ENCODE peak calls at places on chromosomes 5 and 9, in five cellular contexts. D, G, U, T and B are unnamed samples.

GRCh38 chr5:116864157-116864837 is 289.7 kb upstream of the SEMA6A start:
- DNase-seq in D (peak; percentile 64), G (peak; percentile 1), U (peak; percentile 8), T (no peak), B (no peak)

GRCh38 chr9:137639303-137640051 is 20.7 kb downstream of the EHMT1 start:
- DNase-seq in D (no peak), G (no peak), U (no peak), T (peak; percentile 42), B (peak; percentile 44)

GRCh38 chr9:87198716-87199115 is 251.4 kb upstream of the GAS1 start:
- DNase-seq in D (no peak), G (peak; percentile 45), U (peak; percentile 51), T (no peak), B (no peak)

GRCh38 chr9:135501261-135502167 is 1.0 kb downstream of the MRPS2 start:
- DNase-seq in D (no peak), G (no peak), U (peak; percentile 50), T (no peak), B (no peak)

GRCh38 chr9:95058795-95059386 is 258.6 kb downstream of the FANCC start:
- DNase-seq in D (no peak), G (peak; percentile 58), U (peak; percentile 23), T (peak; percentile 67), B (no peak)

GRCh38 chr5:167759411-167759821 is 532.0 kb upstream of the WWC1 start:
- DNase-seq in D (no peak), G (peak; percentile 92), U (peak; percentile 62), T (no peak), B (no peak)

GRCh38 chr5:93107828-93108520 is 473.0 kb downstream of the NR2F1-AS1 start:
- DNase-seq in D (no peak), G (no peak), U (no peak), T (peak; percentile 29), B (no peak)

GRCh38 chr5:157915638-157916037 is 56.7 kb upstream of the CLINT1 start:
- DNase-seq in D (no peak), G (peak; percentile 55), U (peak; percentile 6), T (peak; percentile 37), B (no peak)

GRCh38 chr9:17942498-17942897 is 363.6 kb downstream of the SH3GL2 start:
- DNase-seq in D (no peak), G (no peak), U (no peak), T (no peak), B (no peak)

GRCh38 chr9:18820566-18821095 is 212.4 kb downstream of the SAXO1 start:
- DNase-seq in D (no peak), G (no peak), U (no peak), T (peak; percentile 12), B (no peak)

GRCh38 chr5:67305913-67306710 is 109.5 kb upstream of the CD180 start:
- DNase-seq in D (no peak), G (peak; percentile 36), U (peak; percentile 34), T (no peak), B (peak; percentile 49)

GRCh38 chr9:121566401-121567141 is 66.9 kb upstream of the GGTA1 start:
- DNase-seq in D (no peak), G (peak; percentile 73), U (peak; percentile 72), T (peak; percentile 35), B (no peak)

GRCh38 chr5:58496488-58496887 is 5.3 kb downstream of the GAPT start:
- DNase-seq in D (peak; percentile 47), G (no peak), U (no peak), T (no peak), B (no peak)
- TF ChIP-seq CTCF in D (peak; percentile 65), G (peak; percentile 17), U (peak; percentile 23), T (peak; percentile 16), B (peak; percentile 30)

GRCh38 chr5:2742921-2743679 is 8.4 kb downstream of the IRX2 start:
- DNase-seq in D (peak; percentile 73), G (no peak), U (peak; percentile 18), T (no peak), B (no peak)
- H3K4me3 ChIP-seq in D (no peak overlapping the region), G (no peak overlapping the region), U (no peak overlapping the region), T (no peak overlapping the region), B (no peak overlapping the region)

GRCh38 chr9:114953917-114954316 is 23.5 kb upstream of the TNFSF8 start:
- DNase-seq in D (no peak), G (peak; percentile 79), U (peak; percentile 63), T (peak; percentile 95), B (no peak)

GRCh38 chr9:114958021-114958846 is 27.8 kb upstream of the TNFSF8 start:
- DNase-seq in D (no peak), G (no peak), U (no peak), T (peak; percentile 26), B (peak; percentile 48)

GRCh38 chr9:114960276-114960675 is 29.9 kb upstream of the TNFSF8 start:
- DNase-seq in D (no peak), G (no peak), U (no peak), T (no peak), B (no peak)

GRCh38 chr9:114954986-114955623 is 24.7 kb upstream of the TNFSF8 start:
- DNase-seq in D (no peak), G (no peak), U (no peak), T (no peak), B (no peak)

DNA sequence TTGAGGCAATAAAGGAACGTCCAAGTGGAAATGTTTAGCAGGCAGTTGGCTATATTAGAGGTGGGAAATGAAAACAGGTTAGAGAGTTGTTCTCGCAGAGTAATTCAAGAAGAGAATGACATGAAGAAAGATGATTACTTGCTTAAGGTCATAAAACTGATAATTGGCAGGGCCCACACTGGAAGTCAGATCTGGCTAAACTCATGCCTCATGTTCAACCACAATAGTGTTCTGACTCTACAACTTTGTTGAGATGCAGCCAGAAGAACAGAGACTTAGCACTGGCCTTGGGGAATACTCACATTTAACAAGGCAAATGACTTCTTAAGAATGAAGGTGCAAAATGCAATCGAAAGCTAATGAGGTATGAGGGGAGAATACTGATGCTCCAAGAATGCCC is 27.2 kb upstream of the TNFSF8 start:
- DNase-seq in D (no peak), G (no peak), U (no peak), T (no peak), B (peak; percentile 9)
- TF ChIP-seq CTCF in D (no peak), G (no peak), U (no peak), T (no peak), B (no peak)

GRCh38 chr9:111067472-111067871 is 29.2 kb upstream of the LPAR1 start:
- DNase-seq in D (no peak), G (no peak), U (no peak), T (no peak), B (no peak)
- H3K4me3 ChIP-seq in D (no peak overlapping the region), G (no peak overlapping the region), U (no peak overlapping the region), T (no peak overlapping the region), B (no peak overlapping the region)

DNA sequence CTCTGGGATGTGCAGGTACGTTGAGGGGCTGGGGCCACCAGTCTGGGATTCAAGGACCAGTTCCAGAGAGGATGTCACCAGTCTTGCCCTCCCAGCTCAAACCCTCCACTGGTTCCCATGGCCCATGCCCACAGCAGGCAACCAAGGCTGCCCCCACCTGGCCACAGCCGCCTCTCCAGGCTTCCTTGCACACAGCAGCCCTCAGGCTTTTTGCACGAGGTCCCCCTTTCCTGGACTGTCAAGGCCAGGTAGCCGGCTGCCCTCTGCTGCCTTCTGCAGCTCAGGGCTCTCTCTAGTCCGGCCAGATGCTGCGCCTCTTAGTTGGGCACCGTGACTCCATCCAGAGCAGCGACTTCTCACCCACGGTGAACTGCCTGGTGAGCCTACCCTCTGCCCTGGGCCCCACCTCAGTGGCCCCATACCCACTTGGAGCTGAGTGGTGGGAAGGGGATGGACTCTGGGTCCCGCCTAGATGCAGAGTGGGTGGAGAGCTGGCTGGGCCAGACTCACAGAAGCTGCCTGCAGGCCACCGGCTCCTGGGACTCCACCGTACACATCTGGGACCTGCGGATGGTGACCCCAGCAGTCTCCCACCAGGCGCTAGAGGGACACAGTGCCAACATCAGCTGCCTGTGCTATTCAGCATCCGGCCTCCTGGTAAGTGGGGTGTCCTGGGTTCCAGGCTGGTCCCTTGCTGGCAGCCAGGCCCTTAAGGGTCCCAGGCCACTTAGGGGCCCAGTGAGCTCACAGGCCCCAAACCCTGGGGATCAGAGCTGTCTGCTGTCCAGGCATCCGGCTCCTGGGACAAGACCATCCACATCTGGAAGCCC is 2.9 kb downstream of the WDR38 start:
- DNase-seq in D (peak; percentile 84), G (no peak), U (no peak), T (no peak), B (peak; percentile 54)
- TF ChIP-seq CTCF in D (peak; percentile 76), G (no peak), U (peak; percentile 59), T (peak; percentile 35), B (peak; percentile 27)

GRCh38 chr9:133507246-133507965 is 17.4 kb downstream of the MYMK start:
- DNase-seq in D (no peak), G (no peak), U (no peak), T (no peak), B (no peak)

GRCh38 chr9:133510926-133511505 is 13.7 kb downstream of the MYMK start:
- DNase-seq in D (no peak), G (no peak), U (no peak), T (no peak), B (no peak)

GRCh38 chr9:133508046-133508445 is 16.7 kb downstream of the MYMK start:
- DNase-seq in D (no peak), G (no peak), U (no peak), T (no peak), B (no peak)

GRCh38 chr9:133511607-133512006 is 13.2 kb downstream of the MYMK start:
- DNase-seq in D (no peak), G (no peak), U (no peak), T (no peak), B (no peak)

GRCh38 chr9:133509179-133510083 is 15.3 kb downstream of the MYMK start:
- DNase-seq in D (no peak), G (no peak), U (no peak), T (no peak), B (no peak)
- H3K4me3 ChIP-seq in D (no peak overlapping the region), G (no peak overlapping the region), U (no peak overlapping the region), T (no peak overlapping the region), B (no peak overlapping the region)

DNA sequence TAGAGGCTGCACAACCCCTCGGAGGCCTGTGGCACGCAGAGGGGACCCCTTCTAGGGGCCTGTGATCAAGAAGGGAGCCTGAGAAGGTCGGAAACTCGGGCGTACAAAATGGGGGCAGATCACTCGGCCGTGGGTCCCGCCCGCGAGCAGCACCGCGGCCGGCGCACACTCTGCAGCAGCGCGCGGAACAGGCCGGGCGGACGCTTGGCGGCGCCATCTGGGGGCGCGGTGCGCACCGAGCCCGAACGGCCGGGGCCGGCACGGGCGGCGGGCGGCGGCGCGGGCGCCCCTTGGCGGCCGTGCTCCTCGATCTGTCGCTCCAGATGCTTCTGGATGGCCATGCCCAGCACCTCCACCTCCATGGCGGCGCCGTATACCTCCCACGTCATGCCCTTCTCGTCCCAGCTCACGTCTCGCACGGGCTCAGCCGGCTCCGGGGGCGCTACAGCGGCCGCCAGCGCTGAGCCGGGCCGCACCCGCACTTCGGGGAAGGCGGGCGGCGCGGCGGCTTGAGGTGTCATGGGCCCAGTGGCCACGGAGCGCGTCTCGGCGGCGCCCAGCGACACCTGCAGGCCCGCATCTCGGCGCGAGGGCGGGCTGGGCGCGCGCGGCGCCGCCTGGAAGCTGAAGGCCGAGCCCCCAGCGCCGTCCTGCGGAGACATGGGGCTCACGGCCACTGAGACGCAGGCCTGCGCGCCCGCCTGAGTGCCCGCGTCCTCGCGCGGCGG is 13.1 kb downstream of the GPRIN1 start:
- DNase-seq in D (peak; percentile 78), G (no peak), U (no peak), T (peak; percentile 45), B (peak; percentile 13)
- TF ChIP-seq CTCF in D (peak; percentile 54), G (no peak), U (peak; percentile 4), T (peak; percentile 20), B (no peak)

GRCh38 chr5:138611295-138612220 is 36.4 kb upstream of the HSPA9 start:
- DNase-seq in D (peak; percentile 54), G (no peak), U (no peak), T (peak; percentile 60), B (no peak)
- H3K4me3 ChIP-seq in D (peak overlapping the region; percentile 33), G (peak overlapping the region; percentile 55), U (peak overlapping the region; percentile 28), T (no peak overlapping the region), B (no peak overlapping the region)

GRCh38 chr5:132504746-132505145 is 14.2 kb upstream of the IRF1 start:
- DNase-seq in D (no peak), G (no peak), U (no peak), T (no peak), B (no peak)
- TF ChIP-seq CTCF in D (no peak), G (no peak), U (no peak), T (no peak), B (no peak)